ENCODE peak calls at places on chromosomes 6 and 20, in ten cellular contexts. M is astrocyte, N is left lung, S is tibial nerve, I is mammary epithelial cell, W is GM23248, Q is dorsolateral prefrontal cortex, G is HCT116, U is hepatocyte, J is psoas muscle. A is an unnamed sample.

GRCh38 chr20:63176035-63176434 is 39.9 kb downstream of the YTHDF1 start:
- DNase-seq in M (no peak), N (no peak), S (no peak), I (no peak), W (peak; percentile 32), Q (no peak), G (no peak), U (peak; percentile 44), J (no peak), A (no peak)

GRCh38 chr6:104404377-104404776 is 455.3 kb downstream of the HACE1 start:
- DNase-seq in M (no peak), N (no peak), S (no peak), I (no peak), W (peak; percentile 6), Q (no peak), G (no peak), U (no peak), J (no peak), A (no peak)

GRCh38 chr20:59810376-59811187 is 122.9 kb downstream of the SYCP2 start:
- DNase-seq in M (no peak), N (no peak), S (no peak), I (no peak), W (peak; percentile 14), Q (no peak), G (no peak), U (no peak), J (no peak), A (peak; percentile 51)

GRCh38 chr20:17579369-17580039 is 9.6 kb downstream of the DSTN start:
- DNase-seq in M (no peak), N (no peak), S (no peak), I (peak; percentile 67), W (peak; percentile 50), Q (no peak), G (no peak), U (no peak), J (no peak), A (no peak)

GRCh38 chr6:127518212-127518709 is 874 bp downstream of the MTCL3 start:
- DNase-seq in M (no peak), N (no peak), S (no peak), I (no peak), W (no peak), Q (no peak), G (no peak), U (no peak), J (no peak), A (no peak)

GRCh38 chr6:87922947-87923330 is 124.7 kb upstream of the SPACA1 start:
- DNase-seq in M (no peak), N (no peak), S (no peak), I (no peak), W (no peak), Q (no peak), G (no peak), U (no peak), J (no peak), A (no peak)

GRCh38 chr6:112253842-112254816 is at the start of gene LAMA4:
- DNase-seq in M (peak; percentile 84), N (peak; percentile 78), S (no peak), I (peak; percentile 32), W (peak; percentile 83), Q (no peak), G (no peak), U (peak; percentile 45), J (peak; percentile 71), A (peak; percentile 72)

GRCh38 chr6:12009904-12010634 is 2.0 kb upstream of the HIVEP1 start:
- DNase-seq in M (peak; percentile 53), N (no peak), S (no peak), I (peak; percentile 50), W (peak; percentile 59), Q (no peak), G (no peak), U (no peak), J (no peak), A (no peak)

GRCh38 chr20:58784321-58785074 is 66.2 kb downstream of the GNAS-AS1 start:
- DNase-seq in M (no peak), N (no peak), S (no peak), I (no peak), W (no peak), Q (no peak), G (no peak), U (no peak), J (no peak), A (no peak)

GRCh38 chr20:58777657-58778056 is 73.0 kb downstream of the GNAS-AS1 start:
- DNase-seq in M (no peak), N (no peak), S (no peak), I (no peak), W (no peak), Q (no peak), G (no peak), U (no peak), J (no peak), A (no peak)

GRCh38 chr20:58783515-58783914 is 67.2 kb downstream of the GNAS-AS1 start:
- DNase-seq in M (no peak), N (no peak), S (no peak), I (no peak), W (no peak), Q (no peak), G (no peak), U (no peak), J (no peak), A (no peak)

GRCh38 chr20:58778774-58779173 is 71.9 kb downstream of the GNAS-AS1 start:
- DNase-seq in M (no peak), N (no peak), S (no peak), I (no peak), W (no peak), Q (no peak), G (no peak), U (no peak), J (no peak), A (no peak)

DNA sequence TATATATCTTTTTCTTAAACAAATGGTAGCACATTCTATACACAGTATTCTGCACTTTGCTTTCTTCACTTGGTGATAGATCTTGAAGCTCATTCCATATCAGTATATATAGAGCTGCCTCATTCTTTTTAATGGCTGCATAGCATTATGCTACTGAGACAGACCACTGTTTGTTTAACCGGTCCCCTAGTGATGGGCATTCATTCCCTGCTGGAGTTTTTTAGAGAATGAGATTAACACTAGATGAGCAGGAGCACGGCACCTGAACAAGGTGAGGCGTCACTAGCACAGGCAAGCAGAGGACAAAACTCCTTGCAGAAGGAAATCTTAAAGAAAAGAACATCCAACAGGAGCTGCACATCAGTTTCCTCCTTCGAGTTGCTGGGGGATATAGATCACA is 69.6 kb downstream of the GNAS-AS1 start:
- DNase-seq in M (no peak), N (no peak), S (no peak), I (no peak), W (no peak), Q (no peak), G (no peak), U (no peak), J (no peak), A (no peak)
- H3K27me3 ChIP-seq in M (peaks cover 28% of the 10 kb centered on the region), N (no peaks in the 10 kb centered on the region), S (no peaks in the 10 kb centered on the region), I (peaks cover 4% of the 10 kb centered on the region), W (peaks cover 59% of the 10 kb centered on the region), Q (peaks cover 4% of the 10 kb centered on the region), G (peaks cover 75% of the 10 kb centered on the region), U (peaks cover 15% of the 10 kb centered on the region), J (no peaks in the 10 kb centered on the region), A (no peaks in the 10 kb centered on the region)

GRCh38 chr6:35798706-35799105 is 1.6 kb upstream of the CLPS start:
- DNase-seq in M (no peak), N (no peak), S (no peak), I (no peak), W (no peak), Q (no peak), G (no peak), U (no peak), J (no peak), A (no peak)

GRCh38 chr6:35796236-35796635 is 887 bp downstream of the CLPS start:
- DNase-seq in M (no peak), N (no peak), S (no peak), I (no peak), W (no peak), Q (no peak), G (no peak), U (no peak), J (no peak), A (no peak)

GRCh38 chr6:35797837-35798526 is 859 bp upstream of the CLPS start:
- DNase-seq in M (no peak), N (no peak), S (no peak), I (no peak), W (no peak), Q (no peak), G (no peak), U (no peak), J (no peak), A (no peak)

GRCh38 chr6:35795453-35796071 is 1.6 kb downstream of the CLPS start:
- DNase-seq in M (no peak), N (no peak), S (no peak), I (no peak), W (no peak), Q (no peak), G (no peak), U (no peak), J (no peak), A (no peak)

GRCh38 chr6:35794536-35795452 is 2.3 kb downstream of the CLPS start:
- DNase-seq in M (no peak), N (no peak), S (no peak), I (no peak), W (no peak), Q (no peak), G (no peak), U (no peak), J (no peak), A (no peak)
- H3K4me3 ChIP-seq in M (no peak overlapping the region), N (no peak overlapping the region), S (no peak overlapping the region), I (no peak overlapping the region), W (no peak overlapping the region), Q (no peak overlapping the region), G (no peak overlapping the region), U (no peak overlapping the region), J (no peak overlapping the region), A (no peak overlapping the region)

GRCh38 chr6:46014054-46014453 is 1.6 kb downstream of the CLIC5 start:
- DNase-seq in M (no peak), N (no peak), S (no peak), I (no peak), W (no peak), Q (no peak), G (no peak), U (no peak), J (no peak), A (no peak)

GRCh38 chr6:46013639-46014038 is 2.0 kb downstream of the CLIC5 start:
- DNase-seq in M (no peak), N (no peak), S (no peak), I (no peak), W (no peak), Q (no peak), G (no peak), U (no peak), J (no peak), A (no peak)

GRCh38 chr6:46016063-46016608 is 476 bp upstream of the CLIC5 start:
- DNase-seq in M (no peak), N (no peak), S (no peak), I (no peak), W (no peak), Q (no peak), G (no peak), U (no peak), J (no peak), A (no peak)

GRCh38 chr6:46014511-46015118 is 1.0 kb downstream of the CLIC5 start:
- DNase-seq in M (no peak), N (peak; percentile 75), S (no peak), I (no peak), W (no peak), Q (no peak), G (no peak), U (peak; percentile 49), J (peak; percentile 75), A (no peak)

GRCh38 chr6:46015119-46015968 is at the start of gene CLIC5:
- DNase-seq in M (no peak), N (peak; percentile 85), S (no peak), I (no peak), W (no peak), Q (no peak), G (no peak), U (peak; percentile 57), J (peak; percentile 87), A (no peak)
- H3K27me3 ChIP-seq in M (peaks cover 48% of the 10 kb centered on the region), N (peaks cover 23% of the 10 kb centered on the region), S (no peaks in the 10 kb centered on the region), I (peaks cover 35% of the 10 kb centered on the region), W (peaks cover 58% of the 10 kb centered on the region), Q (peaks cover 16% of the 10 kb centered on the region), G (peaks cover 8% of the 10 kb centered on the region), U (peaks cover 25% of the 10 kb centered on the region), J (no peaks in the 10 kb centered on the region), A (no peaks in the 10 kb centered on the region)

GRCh38 chr20:10667077-10667401 is 6.8 kb downstream of the JAG1 start:
- DNase-seq in M (peak; percentile 62), N (peak; percentile 82), S (no peak), I (peak; percentile 73), W (no peak), Q (no peak), G (no peak), U (no peak), J (peak; percentile 71), A (peak; percentile 73)

GRCh38 chr20:10667560-10668167 is 6.1 kb downstream of the JAG1 start:
- DNase-seq in M (no peak), N (no peak), S (no peak), I (peak; percentile 76), W (no peak), Q (no peak), G (no peak), U (no peak), J (no peak), A (peak; percentile 9)

GRCh38 chr20:10670521-10671220 is 3.1 kb downstream of the JAG1 start:
- DNase-seq in M (no peak), N (no peak), S (no peak), I (no peak), W (no peak), Q (no peak), G (no peak), U (no peak), J (no peak), A (no peak)

GRCh38 chr20:10669843-10670446 is 3.9 kb downstream of the JAG1 start:
- DNase-seq in M (no peak), N (no peak), S (no peak), I (no peak), W (no peak), Q (no peak), G (no peak), U (no peak), J (no peak), A (peak; percentile 52)

GRCh38 chr20:10668677-10669368 is 5.0 kb downstream of the JAG1 start:
- DNase-seq in M (no peak), N (no peak), S (no peak), I (no peak), W (no peak), Q (no peak), G (no peak), U (no peak), J (no peak), A (peak; percentile 42)
- H3K4me3 ChIP-seq in M (no peak overlapping the region), N (no peak overlapping the region), S (no peak overlapping the region), I (peak overlapping the region; percentile 85), W (no peak overlapping the region), Q (no peak overlapping the region), G (no peak overlapping the region), U (no peak overlapping the region), J (peak overlapping the region; percentile 97), A (no peak overlapping the region)